ENCODE peak calls at places on chromosomes 6 and 20, in ten cellular contexts. P, B, L, Z, D, X, J, A, Y and C are unnamed samples.
A peak's percentile ranks its signal among the peaks of the same experiment; 100 is the strongest.

GRCh38 chr6:26157150-26157837 is 70.1 kb downstream of the HFE start:
- DNase-seq in P (no peak), B (no peak), L (no peak), Z (no peak), D (peak; percentile 54), X (peak; percentile 62), J (peak; percentile 60), A (no peak), Y (no peak), C (peak; percentile 28)

GRCh38 chr20:4220756-4221155 is 205.4 kb upstream of the RNF24 start:
- DNase-seq in P (no peak), B (no peak), L (no peak), Z (no peak), D (no peak), X (no peak), J (no peak), A (no peak), Y (no peak), C (no peak)

GRCh38 chr20:47224300-47224791 is 132.2 kb downstream of the ZMYND8 start:
- DNase-seq in P (no peak), B (no peak), L (no peak), Z (no peak), D (no peak), X (no peak), J (no peak), A (no peak), Y (no peak), C (no peak)

GRCh38 chr6:150622941-150623874 is 23.5 kb downstream of the PLEKHG1 start:
- DNase-seq in P (no peak), B (no peak), L (no peak), Z (no peak), D (no peak), X (no peak), J (no peak), A (no peak), Y (no peak), C (no peak)

GRCh38 chr6:105179244-105180065 is at the start of gene POPDC3:
- DNase-seq in P (no peak), B (no peak), L (peak; percentile 59), Z (peak; percentile 30), D (no peak), X (no peak), J (no peak), A (no peak), Y (no peak), C (no peak)

GRCh38 chr6:121522265-121522664 is 86.8 kb downstream of the GJA1 start:
- DNase-seq in P (peak; percentile 95), B (no peak), L (peak; percentile 99), Z (peak; percentile 82), D (no peak), X (peak; percentile 42), J (no peak), A (no peak), Y (no peak), C (no peak)

GRCh38 chr6:100466410-100467143 is 1.9 kb upstream of the SIM1 start:
- DNase-seq in P (no peak), B (no peak), L (no peak), Z (no peak), D (no peak), X (no peak), J (no peak), A (no peak), Y (no peak), C (no peak)

GRCh38 chr6:49406241-49406970 is 56.6 kb downstream of the MMUT start:
- DNase-seq in P (no peak), B (no peak), L (peak; percentile 10), Z (no peak), D (no peak), X (no peak), J (no peak), A (no peak), Y (no peak), C (no peak)

GRCh38 chr6:11711644-11711993 is 67.0 kb downstream of the ADTRP start:
- DNase-seq in P (no peak), B (no peak), L (no peak), Z (no peak), D (no peak), X (no peak), J (no peak), A (no peak), Y (no peak), C (no peak)

GRCh38 chr6:53417141-53417540 is 68.4 kb upstream of the ELOVL5 start:
- DNase-seq in P (no peak), B (no peak), L (no peak), Z (no peak), D (no peak), X (no peak), J (no peak), A (no peak), Y (no peak), C (no peak)

GRCh38 chr6:105994522-105995402 is 91.4 kb upstream of the PRDM1 start:
- DNase-seq in P (no peak), B (peak; percentile 31), L (peak; percentile 76), Z (peak; percentile 72), D (peak; percentile 26), X (peak; percentile 68), J (peak; percentile 21), A (no peak), Y (no peak), C (no peak)

GRCh38 chr6:79082304-79082703 is 4.2 kb upstream of the PHIP start:
- DNase-seq in P (no peak), B (no peak), L (no peak), Z (no peak), D (no peak), X (no peak), J (no peak), A (no peak), Y (no peak), C (no peak)